ENCODE peak calls at places on chromosomes 2 and 18, in eight cellular contexts. D is progenitor cell of endocrine pancreas, L is neural progenitor cell, P is cardiac fibroblast, Q is Calu3, C is body of pancreas, J is IMR-90, S is GM13976. W is an unnamed sample.

GRCh38 chr2:119106301-119106897 is 52.2 kb downstream of the C1QL2 start:
- DNase-seq in D (peak), L (peak), P (peak), Q (peak), C (peak), J (peak), S (no peak), W (no peak)

GRCh38 chr2:36965751-36966369 is 476 bp downstream of the STRN start:
- DNase-seq in D (peak), L (peak), P (no peak), Q (peak), C (peak), J (no peak), S (peak), W (peak)

GRCh38 chr2:88024509-88024908 is 8.2 kb upstream of the RNU2-63P start:
- DNase-seq in D (no peak), L (peak), P (no peak), Q (no peak), C (no peak), J (no peak), S (no peak), W (no peak)

GRCh38 chr2:235494716-235495372 is 1.0 kb downstream of the AGAP1 start:
- DNase-seq in D (no peak), L (peak), P (peak), Q (peak), C (peak), J (peak), S (no peak), W (no peak)

GRCh38 chr2:117523267-117523666 is 291.2 kb upstream of the DDX18 start:
- DNase-seq in D (no peak), L (no peak), P (no peak), Q (peak), C (peak), J (no peak), S (no peak), W (no peak)

GRCh38 chr18:49707594-49707993 is 105.7 kb downstream of the ACAA2 start:
- DNase-seq in D (no peak), L (no peak), P (no peak), Q (no peak), C (no peak), J (no peak), S (no peak), W (no peak)

GRCh38 chr2:120243211-120243610 is 9.4 kb upstream of the RALB start:
- DNase-seq in D (no peak), L (no peak), P (peak), Q (no peak), C (no peak), J (peak), S (no peak), W (no peak)

GRCh38 chr2:94753466-94753998 is 117.7 kb upstream of the TEKT4 start:
- DNase-seq in D (no peak), L (no peak), P (no peak), Q (no peak), C (no peak), J (no peak), S (no peak), W (no peak)

GRCh38 chr2:238459081-238459629 is 32.4 kb downstream of the ASB1 start:
- DNase-seq in D (no peak), L (no peak), P (peak), Q (no peak), C (no peak), J (peak), S (no peak), W (no peak)

GRCh38 chr2:26938399-26938798 is 32.0 kb upstream of the MAPRE3 start:
- DNase-seq in D (no peak), L (no peak), P (no peak), Q (no peak), C (no peak), J (no peak), S (no peak), W (no peak)

GRCh38 chr2:159326569-159327255 is 40.2 kb upstream of the WDSUB1 start:
- DNase-seq in D (no peak), L (no peak), P (peak), Q (no peak), C (no peak), J (peak), S (no peak), W (no peak)

GRCh38 chr2:237323656-237324055 is 90.3 kb downstream of the COL6A3 start:
- DNase-seq in D (no peak), L (no peak), P (no peak), Q (no peak), C (no peak), J (no peak), S (no peak), W (no peak)

GRCh38 chr2:71552861-71553301 is 99.5 kb downstream of the DYSF start:
- DNase-seq in D (no peak), L (no peak), P (no peak), Q (no peak), C (no peak), J (no peak), S (no peak), W (no peak)

GRCh38 chr2:207184768-207185167 is 19.0 kb upstream of the KLF7 start:
- DNase-seq in D (no peak), L (no peak), P (peak), Q (no peak), C (no peak), J (peak), S (no peak), W (no peak)

GRCh38 chr2:202757339-202757738 is 114.2 kb downstream of the ICA1L start:
- DNase-seq in D (no peak), L (no peak), P (no peak), Q (no peak), C (no peak), J (no peak), S (no peak), W (no peak)

GRCh38 chr2:176140130-176140519 is 10.6 kb downstream of the HOXD8 start:
- DNase-seq in D (no peak), L (no peak), P (no peak), Q (no peak), C (no peak), J (no peak), S (no peak), W (no peak)

GRCh38 chr2:176139621-176140020 is 10.1 kb downstream of the HOXD8 start:
- DNase-seq in D (no peak), L (no peak), P (no peak), Q (no peak), C (no peak), J (no peak), S (no peak), W (no peak)

GRCh38 chr2:176139170-176139611 is 9.7 kb downstream of the HOXD8 start:
- DNase-seq in D (no peak), L (no peak), P (no peak), Q (no peak), C (no peak), J (no peak), S (no peak), W (no peak)

GRCh38 chr2:176138526-176139169 is 9.1 kb downstream of the HOXD8 start:
- DNase-seq in D (no peak), L (no peak), P (no peak), Q (no peak), C (no peak), J (no peak), S (no peak), W (no peak)

GRCh38 chr2:176140520-176141317 is 10.6 kb upstream of the HOXD4 start:
- DNase-seq in D (peak), L (peak), P (peak), Q (peak), C (peak), J (peak), S (peak), W (peak)
- TF ChIP-seq CTCF in D (peak), L (peak), P (peak), Q (peak), C (peak), J (peak), S (peak), W (peak)

GRCh38 chr18:31551883-31552282 is 39.8 kb upstream of the TTR start:
- DNase-seq in D (no peak), L (no peak), P (no peak), Q (no peak), C (no peak), J (no peak), S (no peak), W (no peak)

GRCh38 chr18:31557446-31557845 is 34.2 kb upstream of the TTR start:
- DNase-seq in D (no peak), L (no peak), P (no peak), Q (peak), C (no peak), J (no peak), S (no peak), W (no peak)

GRCh38 chr18:31554776-31555175 is 36.9 kb upstream of the TTR start:
- DNase-seq in D (no peak), L (no peak), P (no peak), Q (no peak), C (no peak), J (no peak), S (no peak), W (no peak)

GRCh38 chr18:31555971-31556747 is 35.5 kb upstream of the TTR start:
- DNase-seq in D (peak), L (peak), P (peak), Q (peak), C (peak), J (peak), S (peak), W (peak)

GRCh38 chr18:31553800-31554199 is 37.9 kb upstream of the TTR start:
- DNase-seq in D (no peak), L (no peak), P (no peak), Q (peak), C (no peak), J (no peak), S (no peak), W (no peak)
- TF ChIP-seq CTCF in D (peak), L (peak), P (peak), Q (peak), C (no peak), J (peak), S (no peak), W (peak)

GRCh38 chr2:40450066-40450841 is 1.6 kb downstream of the SLC8A1 start:
- DNase-seq in D (no peak), L (peak), P (peak), Q (no peak), C (no peak), J (peak), S (peak), W (no peak)
- TF ChIP-seq CTCF in D (no peak), L (no peak), P (no peak), Q (no peak), C (no peak), J (peak), S (no peak), W (no peak)

GRCh38 chr2:152555048-152555447 is 162.2 kb downstream of the PRPF40A start:
- DNase-seq in D (no peak), L (peak), P (peak), Q (no peak), C (no peak), J (no peak), S (no peak), W (no peak)
- TF ChIP-seq CTCF in D (peak), L (peak), P (peak), Q (no peak), C (peak), J (peak), S (no peak), W (peak)